ENCODE peak calls at places on chromosomes 7 and 10, in four cellular contexts. Z, N, G and E are unnamed samples.

GRCh38 chr10:119758448-119758847 is 32.6 kb downstream of the INPP5F start:
- DNase-seq in Z (no peak), N (no peak), G (no peak), E (no peak)

GRCh38 chr7:130353196-130353595 is 8.6 kb downstream of the CPA5 start:
- DNase-seq in G (no peak), N (no peak), Z (no peak), E (no peak)

GRCh38 chr10:85642421-85643170 is 724.0 kb downstream of the GRID1 start:
- DNase-seq in G (no peak), Z (peak), N (no peak), E (peak)

GRCh38 chr7:152913492-152913891 is 153.9 kb downstream of the ACTR3B start:
- DNase-seq in Z (no peak), N (no peak), G (no peak), E (peak)

GRCh38 chr7:107506683-107507339 is 37.0 kb downstream of the GPR22 start:
- DNase-seq in G (no peak), N (no peak), Z (peak), E (no peak)

GRCh38 chr10:75972494-75973276 is 541.3 kb downstream of the LRMDA start:
- DNase-seq in G (no peak), Z (no peak), N (no peak), E (no peak)

GRCh38 chr7:26664735-26665420 is 199.5 kb downstream of the SKAP2 start:
- DNase-seq in N (no peak), Z (no peak), G (no peak), E (no peak)

GRCh38 chr7:44374007-44374763 is 48.8 kb upstream of the CAMK2B start:
- DNase-seq in N (no peak), Z (no peak), G (peak), E (no peak)

GRCh38 chr10:8306685-8307364 is 252.3 kb downstream of the GATA3 start:
- DNase-seq in N (no peak), G (no peak), Z (no peak), E (no peak)

GRCh38 chr7:150971242-150972048 is 6.7 kb downstream of the KCNH2 start:
- DNase-seq in G (peak), Z (no peak), N (no peak), E (no peak)

GRCh38 chr7:141074162-141074989 is 512 bp downstream of the TMEM178B start:
- DNase-seq in N (peak), Z (no peak), G (no peak), E (no peak)

GRCh38 chr10:50990568-50991495 is 83.5 kb upstream of the PRKG1 start:
- DNase-seq in N (peak), Z (peak), G (no peak), E (no peak)

GRCh38 chr7:96088579-96088978 is 233.3 kb downstream of the SLC25A13 start:
- DNase-seq in N (no peak), Z (no peak), G (no peak), E (no peak)

GRCh38 chr7:4738711-4739527 is 36.5 kb upstream of the AP5Z1 start:
- DNase-seq in G (peak), N (peak), Z (peak), E (peak)

GRCh38 chr10:119501690-119502089 is 40.8 kb downstream of the RGS10 start:
- DNase-seq in G (no peak), Z (no peak), N (no peak), E (no peak)

GRCh38 chr10:50917486-50917885 is 32.1 kb upstream of the A1CF start:
- DNase-seq in Z (no peak), G (no peak), N (no peak), E (no peak)

GRCh38 chr7:138000081-138000701 is 1.7 kb downstream of the CREB3L2 start:
- DNase-seq in Z (no peak), G (peak), N (no peak), E (peak)

GRCh38 chr7:34091330-34091917 is 186.1 kb downstream of the BMPER start:
- DNase-seq in Z (peak), N (peak), G (peak), E (peak)

GRCh38 chr10:1240341-1240775 is 184.2 kb downstream of the WDR37 start:
- DNase-seq in N (peak), Z (no peak), G (no peak), E (no peak)

GRCh38 chr10:61978965-61979364 is 77.5 kb downstream of the ARID5B start:
- DNase-seq in G (no peak), N (no peak), Z (no peak), E (no peak)

GRCh38 chr7:112986256-112987031 is 100.2 kb downstream of the GPR85 start:
- DNase-seq in Z (no peak), N (no peak), G (no peak), E (no peak)

GRCh38 chr7:112257073-112257472 is 50.6 kb downstream of the ZNF277 start:
- DNase-seq in N (no peak), G (no peak), Z (no peak), E (peak)

GRCh38 chr7:128257458-128257857 is 16.4 kb downstream of the LEP start:
- DNase-seq in Z (no peak), G (no peak), N (no peak), E (no peak)

GRCh38 chr7:128262273-128263028 is 21.4 kb downstream of the LEP start:
- DNase-seq in Z (no peak), N (no peak), G (no peak), E (no peak)

GRCh38 chr7:128260069-128260468 is 19.0 kb downstream of the LEP start:
- DNase-seq in G (no peak), N (no peak), Z (no peak), E (no peak)

GRCh38 chr7:128263420-128263819 is 22.3 kb downstream of the LEP start:
- DNase-seq in N (no peak), G (peak), Z (no peak), E (no peak)

GRCh38 chr7:128259131-128260056 is 18.3 kb downstream of the LEP start:
- DNase-seq in G (no peak), Z (peak), N (no peak), E (no peak)
- TF ChIP-seq SRF in G (no peak), Z (no peak), N (no peak), E (no peak)

DNA sequence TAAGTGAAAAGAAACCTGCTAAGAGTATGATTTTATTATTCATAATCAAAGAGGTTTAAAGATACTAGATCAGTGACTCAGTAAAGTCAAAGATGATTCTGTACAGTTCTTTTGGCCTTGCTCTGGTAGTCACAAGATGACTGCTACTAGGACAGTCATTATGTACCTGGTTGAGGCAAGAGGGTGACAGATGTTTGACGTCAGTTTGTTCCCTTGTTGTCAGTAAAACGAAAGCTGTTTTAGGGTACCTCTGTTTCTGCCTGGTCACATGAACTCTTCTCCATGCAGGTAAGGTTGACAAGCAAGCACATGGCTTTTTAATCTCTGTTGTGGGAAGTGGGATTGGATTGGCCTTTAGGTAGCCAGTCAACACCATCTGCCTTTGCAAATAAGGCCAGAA is 308.0 kb downstream of the EXOC4 start:
- DNase-seq in G (no peak), Z (no peak), N (no peak), E (no peak)
- TF ChIP-seq FOSL1 in G (no peak), Z (no peak), N (no peak), E (no peak)

GRCh38 chr7:37924399-37924798 is 4.0 kb downstream of the EPDR1 start:
- DNase-seq in Z (no peak), N (no peak), G (no peak), E (no peak)
- TF ChIP-seq JUND in Z (no peak), N (no peak), G (no peak), E (no peak)

GRCh38 chr10:30039988-30040387 is 19.4 kb downstream of the JCAD start:
- DNase-seq in Z (no peak), G (no peak), N (no peak), E (no peak)

GRCh38 chr10:30037620-30038336 is 21.6 kb downstream of the JCAD start:
- DNase-seq in Z (no peak), G (no peak), N (no peak), E (no peak)

GRCh38 chr10:30040597-30040996 is 18.8 kb downstream of the JCAD start:
- DNase-seq in N (no peak), Z (no peak), G (no peak), E (no peak)

GRCh38 chr10:30039567-30039966 is 19.8 kb downstream of the JCAD start:
- DNase-seq in Z (no peak), G (no peak), N (no peak), E (no peak)

DNA sequence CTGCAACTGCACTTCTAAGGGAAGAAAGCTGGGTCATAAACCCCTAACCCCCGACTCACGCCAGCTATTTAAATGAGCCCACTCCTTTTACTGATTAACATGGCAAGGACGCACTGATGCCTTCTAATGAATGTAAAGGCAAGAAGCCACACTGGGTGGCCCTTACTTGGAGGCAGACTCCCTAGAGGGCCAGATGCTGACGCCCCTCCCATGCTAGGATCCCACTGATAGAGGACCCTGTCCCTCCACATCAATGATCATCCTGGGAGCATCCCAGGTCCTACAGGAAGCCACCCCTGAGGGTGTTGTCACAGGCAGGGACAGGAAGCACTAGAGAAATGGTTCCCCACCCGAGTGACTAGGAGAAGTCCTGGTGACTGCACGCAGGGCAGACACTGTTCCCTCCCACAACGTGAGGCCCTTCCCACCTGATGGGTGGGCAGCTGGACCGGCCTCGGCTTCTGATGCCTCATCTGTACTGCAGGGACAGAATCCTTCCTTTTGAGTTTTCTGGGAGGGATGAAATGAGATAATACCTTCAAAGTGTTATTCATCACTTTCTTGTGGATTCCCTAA is 20.3 kb downstream of the JCAD start:
- DNase-seq in G (no peak), Z (no peak), N (no peak), E (no peak)
- TF ChIP-seq SRF in G (no peak), Z (no peak), N (no peak), E (no peak)

GRCh38 chr7:55539380-55539779 is 32.9 kb downstream of the VOPP1 start:
- DNase-seq in N (no peak), Z (no peak), G (no peak), E (no peak)
- TF ChIP-seq FOSL1 in N (no peak), Z (no peak), G (no peak), E (no peak)

GRCh38 chr10:71678057-71678805 is 41.3 kb downstream of the C10orf105 start:
- DNase-seq in G (no peak), N (no peak), Z (no peak), E (no peak)
- TF ChIP-seq JUND in G (no peak), N (no peak), Z (no peak), E (no peak)

GRCh38 chr10:73039635-73040034 is 57.0 kb downstream of the P4HA1 start:
- DNase-seq in G (no peak), N (no peak), Z (no peak), E (no peak)
- TF ChIP-seq SRF in G (no peak), N (no peak), Z (no peak), E (no peak)